ENCODE peak calls at places on chromosomes 11 and 22, in four cellular contexts. Q is Panc1, U is K562, Y is HepG2. C is an unnamed sample.

GRCh38 chr11:121802542-121802941 is 313.5 kb downstream of the BLID start:
- DNase-seq in Q (no peak), U (no peak), Y (no peak), C (no peak)

GRCh38 chr22:40101417-40102101 is 76.2 kb upstream of the TNRC6B start:
- DNase-seq in Q (no peak), U (no peak), Y (no peak), C (no peak)

GRCh38 chr11:64331569-64332371 is 8.2 kb upstream of the CCDC88B start:
- DNase-seq in Q (peak), U (peak), Y (peak), C (peak)

GRCh38 chr11:64694821-64695365 is 28.1 kb downstream of the NRXN2 start:
- DNase-seq in Q (no peak), U (no peak), Y (no peak), C (no peak)

GRCh38 chr11:73176145-73176891 is 34.2 kb upstream of the FCHSD2 start:
- DNase-seq in Q (no peak), U (no peak), Y (peak), C (no peak)

GRCh38 chr22:44384563-44384940 is 71.8 kb upstream of the SHISAL1 start:
- DNase-seq in Q (no peak), U (no peak), Y (no peak), C (no peak)

GRCh38 chr22:47322854-47323253 is 560.4 kb downstream of the TBC1D22A start:
- DNase-seq in Q (no peak), U (no peak), Y (no peak), C (no peak)

GRCh38 chr11:27203077-27203476 is 159.9 kb downstream of the CCDC34 start:
- DNase-seq in Q (no peak), U (no peak), Y (no peak), C (no peak)

GRCh38 chr22:46012881-46013281 is 35.9 kb upstream of the WNT7B start:
- DNase-seq in Q (no peak), U (no peak), Y (no peak), C (no peak)

GRCh38 chr11:101582242-101583052 is 1.4 kb downstream of the TRPC6 start:
- DNase-seq in Q (no peak), U (no peak), Y (no peak), C (no peak)

GRCh38 chr22:49861642-49862407 is 8.2 kb downstream of the ZBED4 start:
- DNase-seq in Q (no peak), U (no peak), Y (no peak), C (no peak)

GRCh38 chr11:82792319-82792718 is 58.7 kb upstream of the FAM181B start:
- DNase-seq in Q (no peak), U (no peak), Y (no peak), C (no peak)

GRCh38 chr11:118531597-118532084 is 649 bp downstream of the TMEM25 start:
- DNase-seq in Q (no peak), U (no peak), Y (peak), C (no peak)

GRCh38 chr11:96313163-96313562 is 29.8 kb downstream of the MAML2 start:
- DNase-seq in Q (no peak), U (no peak), Y (no peak), C (no peak)

GRCh38 chr11:85620243-85620642 is 6.9 kb downstream of the DLG2 start:
- DNase-seq in Q (no peak), U (no peak), Y (no peak), C (no peak)

GRCh38 chr11:85619497-85619896 is 7.6 kb downstream of the DLG2 start:
- DNase-seq in Q (no peak), U (no peak), Y (no peak), C (no peak)
- TF ChIP-seq TCF7L2 in Q (no peak), U (no peak), Y (no peak), C (no peak)

DNA sequence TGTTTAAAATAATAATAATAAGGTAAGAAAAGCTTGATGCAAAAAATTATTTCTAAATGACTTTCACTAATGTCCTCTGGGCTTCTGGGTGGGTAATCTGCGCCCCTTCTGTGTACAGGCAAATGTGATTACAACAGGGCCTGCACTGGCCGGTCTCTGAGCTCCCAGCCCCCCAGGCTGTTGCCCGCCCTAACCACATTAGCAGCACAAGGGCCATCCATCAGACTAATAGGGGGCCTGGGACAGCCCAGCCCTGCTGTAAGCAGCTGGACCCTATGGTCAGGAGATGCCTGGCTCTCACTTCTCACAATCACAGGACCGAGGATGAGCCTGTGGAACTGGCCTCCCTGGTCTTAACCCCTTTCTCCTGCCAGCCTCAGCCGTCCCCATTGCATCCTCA is 388.4 kb downstream of the BUD13 start:
- DNase-seq in Q (no peak), U (no peak), Y (no peak), C (no peak)
- TF ChIP-seq TCF7L2 in Q (no peak), U (no peak), Y (no peak), C (no peak)

GRCh38 chr11:110161061-110161460 is 67.9 kb downstream of the ZC3H12C start:
- DNase-seq in Q (no peak), U (no peak), Y (no peak), C (no peak)

GRCh38 chr11:110159491-110159890 is 66.3 kb downstream of the ZC3H12C start:
- DNase-seq in Q (no peak), U (no peak), Y (no peak), C (no peak)

GRCh38 chr11:110158317-110159200 is 65.4 kb downstream of the ZC3H12C start:
- DNase-seq in Q (no peak), U (no peak), Y (no peak), C (no peak)

GRCh38 chr11:110162216-110162615 is 69.0 kb downstream of the ZC3H12C start:
- DNase-seq in Q (no peak), U (no peak), Y (no peak), C (no peak)

DNA sequence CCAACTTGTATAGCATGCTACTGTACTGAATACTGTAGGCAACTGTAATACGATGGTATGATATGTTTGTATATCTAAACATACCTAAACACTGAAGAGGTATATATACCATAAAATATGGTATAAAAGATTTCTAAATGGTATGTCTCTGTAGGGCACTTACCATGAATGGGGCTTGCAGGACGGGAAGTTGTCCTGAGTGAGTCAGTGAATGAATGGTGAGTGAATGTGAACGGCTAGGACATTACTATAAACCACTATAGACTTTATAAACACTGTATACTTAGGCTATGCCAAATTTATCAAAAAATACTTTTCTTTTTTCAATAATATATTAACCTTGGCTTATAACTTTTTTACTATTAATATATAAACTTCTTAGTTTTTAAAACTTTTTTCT is 66.8 kb downstream of the ZC3H12C start:
- DNase-seq in Q (no peak), U (no peak), Y (no peak), C (no peak)
- TF ChIP-seq TCF7L2 in Q (no peak), U (no peak), Y (no peak), C (no peak)

GRCh38 chr11:2802389-2803185 is 83.0 kb downstream of the CDKN1C start:
- DNase-seq in Q (no peak), U (no peak), Y (no peak), C (no peak)

GRCh38 chr11:2801711-2802388 is 83.7 kb downstream of the CDKN1C start:
- DNase-seq in Q (no peak), U (no peak), Y (no peak), C (no peak)

GRCh38 chr11:2799881-2800654 is 85.5 kb downstream of the CDKN1C start:
- DNase-seq in Q (no peak), U (peak), Y (no peak), C (no peak)

GRCh38 chr11:2798951-2799761 is 86.4 kb downstream of the CDKN1C start:
- DNase-seq in Q (no peak), U (no peak), Y (peak), C (no peak)

GRCh38 chr11:2800655-2801531 is 84.7 kb downstream of the CDKN1C start:
- DNase-seq in Q (no peak), U (no peak), Y (no peak), C (no peak)
- TF ChIP-seq TCF7L2 in Q (no peak), U (no peak), Y (no peak), C (no peak)

DNA sequence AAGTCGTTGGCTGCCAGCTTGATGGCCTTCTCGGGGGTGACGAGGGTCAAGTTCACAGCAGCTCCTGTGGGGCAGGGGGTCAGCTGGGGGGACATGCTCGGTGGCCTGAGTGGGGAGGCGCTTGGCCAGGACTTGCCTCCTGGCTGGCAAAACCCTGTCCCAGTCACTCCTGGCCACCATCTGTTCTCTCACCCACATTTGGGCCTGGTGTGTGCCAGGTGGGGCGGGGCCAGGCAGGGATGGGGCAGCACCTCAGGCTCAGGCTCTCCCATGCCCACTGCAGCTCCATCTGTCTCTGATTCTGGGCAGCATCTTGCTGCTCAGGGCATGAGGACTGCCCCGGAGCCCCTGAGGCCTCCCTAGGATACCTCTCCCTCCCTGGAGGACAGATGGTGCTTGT is 3.7 kb upstream of the CEND1 start:
- DNase-seq in Q (no peak), U (no peak), Y (no peak), C (no peak)
- TF ChIP-seq TCF7L2 in Q (no peak), U (no peak), Y (no peak), C (no peak)